ENCODE peak calls at places on chromosomes 3 and 15, in ten cellular contexts. M, Q, P, B, W, J, A, K, N and T are unnamed samples.

GRCh38 chr3:111701292-111701906 is 106.3 kb upstream of the ZBED2 start:
- DNase-seq in A (no peak), M (no peak), B (no peak), Q (no peak), N (no peak), W (no peak), J (no peak), K (no peak), P (no peak), T (no peak)

GRCh38 chr3:15797600-15798303 is at the start of gene ANKRD28:
- DNase-seq in K (peak; percentile 22), M (no peak), B (peak; percentile 13), N (peak; percentile 37), P (no peak), A (no peak), J (no peak), Q (peak; percentile 89), W (peak; percentile 87), T (peak; percentile 98)

GRCh38 chr3:73664389-73664788 is 39.6 kb upstream of the PDZRN3 start:
- DNase-seq in P (no peak), J (no peak), M (no peak), K (no peak), W (no peak), N (no peak), A (no peak), Q (no peak), B (no peak), T (no peak)

GRCh38 chr3:120113128-120114116 is 19.2 kb upstream of the GSK3B start:
- DNase-seq in M (no peak), W (no peak), A (no peak), N (peak; percentile 53), J (no peak), K (no peak), P (no peak), Q (peak; percentile 99), B (no peak), T (peak; percentile 88)

GRCh38 chr15:89096664-89097063 is 8.4 kb downstream of the ABHD2 start:
- DNase-seq in M (no peak), J (no peak), P (no peak), Q (no peak), W (no peak), B (no peak), A (no peak), N (no peak), K (no peak), T (no peak)

GRCh38 chr3:69051796-69052566 is at the start of gene TMF1:
- DNase-seq in N (peak; percentile 97), B (peak; percentile 97), W (peak; percentile 99), Q (peak; percentile 99), K (peak; percentile 97), P (peak; percentile 83), J (peak; percentile 96), M (peak; percentile 99), A (peak; percentile 97), T (peak; percentile 98)

GRCh38 chr15:49458145-49458544 is 35.1 kb downstream of the FGF7 start:
- DNase-seq in P (no peak), Q (no peak), A (no peak), W (no peak), M (no peak), J (no peak), N (no peak), K (no peak), B (no peak), T (peak; percentile 52)

GRCh38 chr15:40064231-40064894 is 25.4 kb upstream of the SRP14 start:
- DNase-seq in Q (no peak), W (peak; percentile 36), M (no peak), B (no peak), N (peak; percentile 41), K (no peak), J (no peak), A (no peak), P (no peak), T (peak; percentile 97)

GRCh38 chr15:62506217-62506805 is 341.2 kb upstream of the C2CD4B start:
- DNase-seq in P (no peak), J (no peak), B (no peak), M (no peak), N (peak; percentile 10), W (no peak), Q (peak; percentile 28), A (no peak), K (no peak), T (peak; percentile 68)

GRCh38 chr3:71385040-71385685 is 198.4 kb downstream of the FOXP1 start:
- DNase-seq in A (no peak), K (no peak), W (no peak), P (no peak), Q (no peak), N (no peak), M (no peak), B (no peak), J (no peak), T (no peak)

GRCh38 chr15:90529369-90530249 is at the start of gene CRTC3:
- DNase-seq in W (peak; percentile 61), P (peak; percentile 52), Q (peak; percentile 21), K (peak; percentile 14), M (peak; percentile 73), N (peak; percentile 57), B (peak; percentile 49), A (peak; percentile 47), J (peak; percentile 38), T (peak; percentile 53)

GRCh38 chr3:12318758-12319621 is 30.1 kb downstream of the PPARG start:
- DNase-seq in Q (peak; percentile 51), A (no peak), M (no peak), N (no peak), K (no peak), J (no peak), B (no peak), P (no peak), W (no peak), T (no peak)

GRCh38 chr15:41661529-41662225 is 1.5 kb downstream of the MGA start:
- DNase-seq in W (peak; percentile 80), A (peak; percentile 70), K (peak; percentile 71), B (peak; percentile 63), P (peak; percentile 32), Q (peak; percentile 39), J (peak; percentile 50), M (peak; percentile 82), N (peak; percentile 51), T (peak; percentile 88)

GRCh38 chr3:52697622-52697946 is 8.0 kb downstream of the GLT8D1 start:
- DNase-seq in K (no peak), Q (no peak), A (no peak), P (no peak), W (no peak), N (no peak), J (no peak), M (no peak), B (no peak), T (no peak)

GRCh38 chr3:119774419-119774818 is 7.5 kb upstream of the NR1I2 start:
- DNase-seq in W (no peak), P (no peak), N (no peak), Q (no peak), M (no peak), A (no peak), J (no peak), B (no peak), K (no peak), T (no peak)

GRCh38 chr3:37806505-37807291 is 55.0 kb upstream of the CTDSPL start:
- DNase-seq in N (no peak), K (no peak), W (no peak), Q (no peak), A (no peak), M (no peak), B (no peak), J (no peak), P (no peak), T (no peak)

GRCh38 chr3:79297242-79297641 is 470.6 kb downstream of the ROBO1 start:
- DNase-seq in K (no peak), P (no peak), N (peak; percentile 63), B (no peak), Q (peak; percentile 94), A (no peak), J (no peak), M (no peak), W (no peak), T (peak; percentile 96)

GRCh38 chr3:131421957-131422498 is 40.5 kb downstream of the NUDT16 start:
- DNase-seq in M (no peak), N (no peak), P (no peak), J (no peak), W (no peak), K (no peak), Q (no peak), B (no peak), A (no peak), T (peak; percentile 7)

GRCh38 chr3:117671707-117672318 is 962.2 kb downstream of the TUSC7 start:
- DNase-seq in A (no peak), J (no peak), B (no peak), K (no peak), P (no peak), W (no peak), N (no peak), M (no peak), Q (no peak), T (no peak)

GRCh38 chr15:76340198-76340801 is 3.7 kb downstream of the ISL2 start:
- DNase-seq in A (no peak), M (peak; percentile 69), W (peak; percentile 35), K (no peak), P (no peak), N (no peak), Q (no peak), J (no peak), B (no peak), T (no peak)

GRCh38 chr3:99669879-99670555 is 31.6 kb downstream of the COL8A1 start:
- DNase-seq in P (no peak), N (no peak), J (no peak), M (no peak), A (no peak), W (no peak), B (no peak), Q (peak; percentile 83), K (no peak), T (peak; percentile 47)

GRCh38 chr15:70096215-70096974 is 1.3 kb downstream of the TLE3 start:
- DNase-seq in W (peak; percentile 59), N (peak; percentile 51), P (no peak), K (no peak), Q (peak; percentile 64), J (peak; percentile 46), B (peak; percentile 64), A (peak; percentile 45), M (peak; percentile 65), T (peak; percentile 48)

GRCh38 chr3:105366302-105367062 is at the start of gene ALCAM:
- DNase-seq in K (peak; percentile 68), M (peak; percentile 88), J (peak; percentile 70), A (peak; percentile 72), Q (peak; percentile 97), W (peak; percentile 98), N (peak; percentile 78), P (peak; percentile 58), B (peak; percentile 70), T (peak; percentile 99)

GRCh38 chr3:81013360-81013759 is 748.1 kb downstream of the GBE1 start:
- DNase-seq in N (no peak), J (no peak), M (no peak), P (no peak), B (no peak), A (no peak), K (no peak), Q (no peak), W (no peak), T (no peak)

GRCh38 chr3:183699238-183699947 is 1.8 kb downstream of the YEATS2 start:
- DNase-seq in J (no peak), Q (no peak), P (no peak), A (no peak), M (no peak), K (no peak), N (no peak), W (no peak), B (no peak), T (no peak)

GRCh38 chr15:75109021-75109690 is 85.8 kb downstream of the PPCDC start:
- DNase-seq in N (no peak), J (no peak), M (no peak), A (no peak), K (no peak), W (no peak), P (no peak), Q (no peak), B (no peak), T (no peak)

GRCh38 chr15:81893182-81893833 is 152.5 kb downstream of the MEX3B start:
- DNase-seq in K (no peak), Q (no peak), N (no peak), B (no peak), M (no peak), J (no peak), W (no peak), P (no peak), A (no peak), T (no peak)

GRCh38 chr15:45522931-45523331 is 376 bp upstream of the SLC30A4 start:
- DNase-seq in M (no peak), B (peak; percentile 0), J (no peak), N (no peak), Q (peak; percentile 29), A (no peak), P (no peak), K (no peak), W (peak; percentile 43), T (no peak)